ENCODE peak calls at places on chromosomes 11 and 22, in nine cellular contexts. One of them, this sample, is unnamed.

GRCh38 chr11:108210441-108210840 is 12.0 kb downstream of the NPAT start:
- DNase-seq in GM13976: no peak
- DNase-seq in left lung: no peak
- DNase-seq in WTC11: no peak
- DNase-seq in IMR-90: no peak
- DNase-seq in fibroblast of villous mesenchyme: no peak
- DNase-seq in mesothelial cell of epicardium: no peak
- DNase-seq in neural crest cell: no peak
- DNase-seq in lung: no peak
- DNase-seq in this sample: no peak

GRCh38 chr22:30325065-30325720 is 1.5 kb downstream of the TBC1D10A start:
- DNase-seq in fibroblast of villous mesenchyme: peak; percentile 97
- DNase-seq in mesothelial cell of epicardium: no peak
- DNase-seq in WTC11: no peak
- DNase-seq in GM13976: no peak
- DNase-seq in lung: peak; percentile 45
- DNase-seq in neural crest cell: no peak
- DNase-seq in IMR-90: peak; percentile 90
- DNase-seq in left lung: peak; percentile 41
- DNase-seq in this sample: no peak

GRCh38 chr11:113016905-113017304 is 55.7 kb downstream of the NCAM1 start:
- DNase-seq in fibroblast of villous mesenchyme: peak; percentile 14
- DNase-seq in mesothelial cell of epicardium: no peak
- DNase-seq in neural crest cell: no peak
- DNase-seq in left lung: no peak
- DNase-seq in GM13976: no peak
- DNase-seq in WTC11: no peak
- DNase-seq in lung: no peak
- DNase-seq in IMR-90: no peak
- DNase-seq in this sample: no peak

GRCh38 chr11:7484645-7485044 is 661 bp upstream of the OLFML1 start:
- DNase-seq in neural crest cell: no peak
- DNase-seq in GM13976: no peak
- DNase-seq in fibroblast of villous mesenchyme: no peak
- DNase-seq in lung: no peak
- DNase-seq in WTC11: no peak
- DNase-seq in mesothelial cell of epicardium: peak; percentile 41
- DNase-seq in left lung: no peak
- DNase-seq in IMR-90: no peak
- DNase-seq in this sample: no peak

GRCh38 chr22:25232301-25232700 is 12.9 kb downstream of the CRYBB2 start:
- DNase-seq in GM13976: no peak
- DNase-seq in lung: no peak
- DNase-seq in fibroblast of villous mesenchyme: peak; percentile 4
- DNase-seq in IMR-90: peak; percentile 17
- DNase-seq in left lung: no peak
- DNase-seq in neural crest cell: no peak
- DNase-seq in WTC11: no peak
- DNase-seq in mesothelial cell of epicardium: no peak
- DNase-seq in this sample: no peak

GRCh38 chr22:21966643-21967516 is 14.2 kb upstream of the PPM1F start:
- DNase-seq in GM13976: no peak
- DNase-seq in mesothelial cell of epicardium: no peak
- DNase-seq in lung: no peak
- DNase-seq in WTC11: no peak
- DNase-seq in left lung: no peak
- DNase-seq in IMR-90: no peak
- DNase-seq in fibroblast of villous mesenchyme: no peak
- DNase-seq in neural crest cell: no peak
- DNase-seq in this sample: no peak

GRCh38 chr11:120130176-120130980 is 7.5 kb downstream of the TRIM29 start:
- DNase-seq in fibroblast of villous mesenchyme: no peak
- DNase-seq in left lung: peak; percentile 19
- DNase-seq in IMR-90: no peak
- DNase-seq in neural crest cell: no peak
- DNase-seq in mesothelial cell of epicardium: no peak
- DNase-seq in WTC11: peak; percentile 1
- DNase-seq in GM13976: no peak
- DNase-seq in lung: no peak
- DNase-seq in this sample: peak; percentile 58

GRCh38 chr11:67705264-67705663 is 30.8 kb upstream of the ALDH3B2 start:
- DNase-seq in GM13976: no peak
- DNase-seq in neural crest cell: no peak
- DNase-seq in lung: no peak
- DNase-seq in left lung: no peak
- DNase-seq in IMR-90: no peak
- DNase-seq in WTC11: no peak
- DNase-seq in mesothelial cell of epicardium: no peak
- DNase-seq in fibroblast of villous mesenchyme: no peak
- DNase-seq in this sample: no peak

GRCh38 chr22:35212996-35213395 is 44.3 kb upstream of the HMGXB4 start:
- DNase-seq in left lung: no peak
- DNase-seq in neural crest cell: no peak
- DNase-seq in mesothelial cell of epicardium: no peak
- DNase-seq in lung: no peak
- DNase-seq in WTC11: no peak
- DNase-seq in IMR-90: no peak
- DNase-seq in fibroblast of villous mesenchyme: no peak
- DNase-seq in GM13976: no peak
- DNase-seq in this sample: no peak

GRCh38 chr11:16403851-16404250 is 47.5 kb upstream of the SOX6 start:
- DNase-seq in GM13976: no peak
- DNase-seq in neural crest cell: no peak
- DNase-seq in IMR-90: no peak
- DNase-seq in lung: no peak
- DNase-seq in left lung: no peak
- DNase-seq in mesothelial cell of epicardium: no peak
- DNase-seq in WTC11: no peak
- DNase-seq in fibroblast of villous mesenchyme: no peak
- DNase-seq in this sample: no peak

GRCh38 chr11:27722117-27722844 is 22.0 kb upstream of the BDNF start:
- DNase-seq in WTC11: peak; percentile 62
- DNase-seq in fibroblast of villous mesenchyme: no peak
- DNase-seq in GM13976: peak; percentile 41
- DNase-seq in lung: no peak
- DNase-seq in IMR-90: peak; percentile 68
- DNase-seq in mesothelial cell of epicardium: no peak
- DNase-seq in neural crest cell: peak; percentile 18
- DNase-seq in left lung: no peak
- DNase-seq in this sample: no peak

GRCh38 chr22:39303892-39304671 is 15.3 kb downstream of the RPL3 start:
- DNase-seq in lung: no peak
- DNase-seq in GM13976: no peak
- DNase-seq in neural crest cell: no peak
- DNase-seq in IMR-90: no peak
- DNase-seq in WTC11: no peak
- DNase-seq in mesothelial cell of epicardium: no peak
- DNase-seq in fibroblast of villous mesenchyme: no peak
- DNase-seq in left lung: no peak
- DNase-seq in this sample: no peak

GRCh38 chr22:37386441-37386840 is 40.8 kb downstream of the ELFN2 start:
- DNase-seq in neural crest cell: peak; percentile 27
- DNase-seq in WTC11: no peak
- DNase-seq in fibroblast of villous mesenchyme: no peak
- DNase-seq in mesothelial cell of epicardium: no peak
- DNase-seq in IMR-90: no peak
- DNase-seq in GM13976: no peak
- DNase-seq in lung: no peak
- DNase-seq in left lung: no peak
- DNase-seq in this sample: no peak

GRCh38 chr11:107857550-107858216 is 904 bp downstream of the SLC35F2 start:
- DNase-seq in WTC11: no peak
- DNase-seq in left lung: no peak
- DNase-seq in fibroblast of villous mesenchyme: peak; percentile 13
- DNase-seq in neural crest cell: peak; percentile 11
- DNase-seq in mesothelial cell of epicardium: no peak
- DNase-seq in IMR-90: peak; percentile 41
- DNase-seq in lung: no peak
- DNase-seq in GM13976: no peak
- DNase-seq in this sample: no peak

GRCh38 chr11:12439615-12440014 is 62.2 kb downstream of the PARVA start:
- DNase-seq in WTC11: no peak
- DNase-seq in IMR-90: no peak
- DNase-seq in fibroblast of villous mesenchyme: no peak
- DNase-seq in GM13976: no peak
- DNase-seq in lung: no peak
- DNase-seq in left lung: no peak
- DNase-seq in neural crest cell: no peak
- DNase-seq in mesothelial cell of epicardium: no peak
- DNase-seq in this sample: no peak

GRCh38 chr11:18457435-18457834 is 1.8 kb downstream of the LDHAL6A start:
- DNase-seq in mesothelial cell of epicardium: no peak
- DNase-seq in IMR-90: no peak
- DNase-seq in neural crest cell: no peak
- DNase-seq in fibroblast of villous mesenchyme: peak; percentile 36
- DNase-seq in lung: no peak
- DNase-seq in GM13976: no peak
- DNase-seq in WTC11: no peak
- DNase-seq in left lung: no peak
- DNase-seq in this sample: no peak

GRCh38 chr22:19463491-19464469 is 15.2 kb downstream of the UFD1 start:
- DNase-seq in neural crest cell: no peak
- DNase-seq in left lung: no peak
- DNase-seq in mesothelial cell of epicardium: no peak
- DNase-seq in fibroblast of villous mesenchyme: peak; percentile 90
- DNase-seq in lung: no peak
- DNase-seq in IMR-90: peak; percentile 82
- DNase-seq in GM13976: no peak
- DNase-seq in WTC11: no peak
- DNase-seq in this sample: no peak

GRCh38 chr11:113667801-113668200 is 38.3 kb downstream of the TMPRSS5 start:
- DNase-seq in GM13976: no peak
- DNase-seq in neural crest cell: no peak
- DNase-seq in fibroblast of villous mesenchyme: peak; percentile 64
- DNase-seq in left lung: no peak
- DNase-seq in IMR-90: no peak
- DNase-seq in mesothelial cell of epicardium: no peak
- DNase-seq in WTC11: no peak
- DNase-seq in lung: no peak
- DNase-seq in this sample: no peak

GRCh38 chr11:123407124-123407995 is 22.7 kb upstream of the GRAMD1B start:
- DNase-seq in lung: peak; percentile 56
- DNase-seq in mesothelial cell of epicardium: peak; percentile 53
- DNase-seq in neural crest cell: peak; percentile 32
- DNase-seq in left lung: peak; percentile 46
- DNase-seq in fibroblast of villous mesenchyme: peak; percentile 59
- DNase-seq in GM13976: no peak
- DNase-seq in IMR-90: peak; percentile 78
- DNase-seq in WTC11: peak; percentile 78
- DNase-seq in this sample: no peak
- TF ChIP-seq CTCF in lung: peak; percentile 39
- TF ChIP-seq CTCF in mesothelial cell of epicardium: peak; percentile 55
- TF ChIP-seq CTCF in neural crest cell: peak; percentile 72
- TF ChIP-seq CTCF in left lung: peak; percentile 67
- TF ChIP-seq CTCF in fibroblast of villous mesenchyme: peak; percentile 66
- TF ChIP-seq CTCF in GM13976: peak; percentile 67
- TF ChIP-seq CTCF in IMR-90: peak; percentile 76
- TF ChIP-seq CTCF in WTC11: peak; percentile 45
- TF ChIP-seq CTCF in this sample: no peak

GRCh38 chr22:41301085-41302015 is at the start of gene ZC3H7B:
- DNase-seq in neural crest cell: peak; percentile 71
- DNase-seq in mesothelial cell of epicardium: peak; percentile 80
- DNase-seq in fibroblast of villous mesenchyme: peak; percentile 83
- DNase-seq in GM13976: peak; percentile 97
- DNase-seq in lung: peak; percentile 79
- DNase-seq in IMR-90: peak; percentile 74
- DNase-seq in WTC11: peak; percentile 83
- DNase-seq in left lung: peak; percentile 87
- DNase-seq in this sample: peak; percentile 84
- TF ChIP-seq CTCF in neural crest cell: peak; percentile 63
- TF ChIP-seq CTCF in mesothelial cell of epicardium: no peak
- TF ChIP-seq CTCF in fibroblast of villous mesenchyme: peak; percentile 60
- TF ChIP-seq CTCF in GM13976: peak; percentile 53
- TF ChIP-seq CTCF in lung: peak; percentile 44
- TF ChIP-seq CTCF in IMR-90: peak; percentile 60
- TF ChIP-seq CTCF in WTC11: no peak
- TF ChIP-seq CTCF in left lung: peak; percentile 63
- TF ChIP-seq CTCF in this sample: peak; percentile 56

GRCh38 chr11:32149748-32150147 is 58.9 kb downstream of the RCN1 start:
- DNase-seq in left lung: no peak
- DNase-seq in IMR-90: no peak
- DNase-seq in GM13976: no peak
- DNase-seq in neural crest cell: no peak
- DNase-seq in fibroblast of villous mesenchyme: no peak
- DNase-seq in mesothelial cell of epicardium: no peak
- DNase-seq in WTC11: no peak
- DNase-seq in lung: no peak
- DNase-seq in this sample: no peak

GRCh38 chr11:32151036-32151435 is 60.2 kb downstream of the RCN1 start:
- DNase-seq in WTC11: no peak
- DNase-seq in GM13976: no peak
- DNase-seq in fibroblast of villous mesenchyme: no peak
- DNase-seq in mesothelial cell of epicardium: no peak
- DNase-seq in lung: no peak
- DNase-seq in IMR-90: no peak
- DNase-seq in neural crest cell: no peak
- DNase-seq in left lung: no peak
- DNase-seq in this sample: no peak

GRCh38 chr11:32153747-32154146 is 62.9 kb downstream of the RCN1 start:
- DNase-seq in IMR-90: no peak
- DNase-seq in mesothelial cell of epicardium: no peak
- DNase-seq in neural crest cell: no peak
- DNase-seq in lung: no peak
- DNase-seq in fibroblast of villous mesenchyme: no peak
- DNase-seq in left lung: no peak
- DNase-seq in WTC11: no peak
- DNase-seq in GM13976: no peak
- DNase-seq in this sample: no peak

GRCh38 chr11:32152821-32153220 is 61.9 kb downstream of the RCN1 start:
- DNase-seq in lung: no peak
- DNase-seq in mesothelial cell of epicardium: no peak
- DNase-seq in GM13976: no peak
- DNase-seq in fibroblast of villous mesenchyme: no peak
- DNase-seq in IMR-90: no peak
- DNase-seq in neural crest cell: no peak
- DNase-seq in left lung: no peak
- DNase-seq in WTC11: no peak
- DNase-seq in this sample: no peak

DNA sequence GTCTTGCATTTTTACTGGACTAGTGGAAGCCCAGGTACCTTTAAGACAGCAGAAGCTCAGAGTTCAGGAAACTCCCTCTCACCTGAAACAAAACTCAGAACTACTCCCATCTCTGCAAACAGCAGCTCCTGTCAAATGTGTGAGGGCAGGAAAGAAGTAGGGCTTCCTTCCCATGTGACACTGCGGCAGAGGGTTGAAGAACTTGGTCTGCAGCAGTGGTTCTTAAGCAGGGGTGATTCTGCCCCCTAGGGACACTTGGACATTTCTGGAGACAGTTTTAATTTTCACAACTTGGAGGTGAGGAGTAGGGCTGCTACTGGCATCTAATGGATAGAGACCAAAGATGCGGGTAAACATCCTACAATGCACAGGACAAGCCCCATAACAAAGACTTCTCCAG is 63.4 kb downstream of the RCN1 start:
- DNase-seq in WTC11: no peak
- DNase-seq in lung: no peak
- DNase-seq in neural crest cell: no peak
- DNase-seq in IMR-90: peak; percentile 22
- DNase-seq in fibroblast of villous mesenchyme: peak; percentile 60
- DNase-seq in left lung: no peak
- DNase-seq in GM13976: no peak
- DNase-seq in mesothelial cell of epicardium: no peak
- DNase-seq in this sample: no peak
- TF ChIP-seq CTCF in WTC11: no peak
- TF ChIP-seq CTCF in lung: no peak
- TF ChIP-seq CTCF in neural crest cell: no peak
- TF ChIP-seq CTCF in IMR-90: peak; percentile 29
- TF ChIP-seq CTCF in fibroblast of villous mesenchyme: peak; percentile 51
- TF ChIP-seq CTCF in left lung: no peak
- TF ChIP-seq CTCF in GM13976: no peak
- TF ChIP-seq CTCF in mesothelial cell of epicardium: no peak
- TF ChIP-seq CTCF in this sample: no peak

GRCh38 chr22:31583861-31584485 is 78.0 kb downstream of the PISD start:
- DNase-seq in mesothelial cell of epicardium: no peak
- DNase-seq in neural crest cell: no peak
- DNase-seq in GM13976: no peak
- DNase-seq in fibroblast of villous mesenchyme: peak; percentile 53
- DNase-seq in IMR-90: peak; percentile 62
- DNase-seq in left lung: no peak
- DNase-seq in WTC11: no peak
- DNase-seq in lung: no peak
- DNase-seq in this sample: no peak
- TF ChIP-seq CTCF in mesothelial cell of epicardium: no peak
- TF ChIP-seq CTCF in neural crest cell: no peak
- TF ChIP-seq CTCF in GM13976: no peak
- TF ChIP-seq CTCF in fibroblast of villous mesenchyme: no peak
- TF ChIP-seq CTCF in IMR-90: no peak
- TF ChIP-seq CTCF in left lung: no peak
- TF ChIP-seq CTCF in WTC11: no peak
- TF ChIP-seq CTCF in lung: no peak
- TF ChIP-seq CTCF in this sample: no peak

This sample was measured in coronary artery.